ENCODE peak calls at places on chromosomes 3 and 15, in five cellular contexts. R, V, D, W and G are unnamed samples.

GRCh38 chr3:130894873-130895330 is 1.0 kb downstream of the ATP2C1 start:
- DNase-seq in D (no peak), R (peak), V (no peak), W (peak), G (no peak)

GRCh38 chr15:101067660-101068522 is 148.7 kb downstream of the LRRK1 start:
- DNase-seq in R (no peak), W (no peak), D (no peak), V (no peak), G (no peak)

GRCh38 chr3:138916824-138917223 is 30.1 kb downstream of the FOXL2 start:
- DNase-seq in V (no peak), D (peak), W (no peak), R (no peak), G (peak)

GRCh38 chr3:51282931-51283330 is 102.2 kb upstream of the MANF start:
- DNase-seq in R (no peak), D (no peak), W (peak), V (no peak), G (no peak)

GRCh38 chr15:92521624-92522008 is 127.9 kb downstream of the ST8SIA2 start:
- DNase-seq in V (peak), W (peak), R (peak), D (peak), G (peak)

GRCh38 chr15:70337292-70338186 is 239.8 kb upstream of the TLE3 start:
- DNase-seq in R (no peak), W (no peak), V (no peak), D (no peak), G (no peak)

GRCh38 chr15:101252836-101253235 is 988 bp upstream of the CHSY1 start:
- DNase-seq in R (no peak), W (peak), D (no peak), V (no peak), G (no peak)

GRCh38 chr3:71132995-71133730 is 450.4 kb downstream of the FOXP1 start:
- DNase-seq in R (no peak), D (no peak), V (no peak), W (no peak), G (no peak)

GRCh38 chr15:62999178-62999577 is 43.4 kb upstream of the TPM1 start:
- DNase-seq in V (no peak), R (no peak), W (no peak), D (no peak), G (no peak)

GRCh38 chr3:53149006-53149690 is 11.9 kb upstream of the PRKCD start:
- DNase-seq in R (no peak), V (no peak), W (no peak), D (no peak), G (no peak)

GRCh38 chr3:184360834-184361531 is 422 bp downstream of the CLCN2 start:
- DNase-seq in V (no peak), W (no peak), D (peak), R (no peak), G (no peak)

GRCh38 chr3:191065183-191065805 is 133.7 kb upstream of the OSTN start:
- DNase-seq in R (no peak), W (peak), D (no peak), V (no peak), G (no peak)

GRCh38 chr15:29143909-29144308 is 125.7 kb downstream of the NSMCE3 start:
- DNase-seq in V (no peak), R (no peak), W (peak), D (no peak), G (no peak)

GRCh38 chr3:138317687-138318086 is 12.0 kb downstream of the NME9 start:
- DNase-seq in W (no peak), R (no peak), D (no peak), V (no peak), G (no peak)

GRCh38 chr3:119311191-119311925 is 17.2 kb downstream of the ARHGAP31 start:
- DNase-seq in R (no peak), D (no peak), W (peak), V (no peak), G (no peak)

GRCh38 chr3:29280675-29281264 is at the start of gene RBMS3:
- DNase-seq in R (peak), V (peak), D (peak), W (peak), G (peak)

GRCh38 chr3:80556728-80557127 is 788.9 kb upstream of the ROBO1 start:
- DNase-seq in V (no peak), D (no peak), W (peak), R (no peak), G (no peak)

GRCh38 chr15:88610756-88611231 is 10.3 kb upstream of the AEN start:
- DNase-seq in R (peak), D (no peak), V (no peak), W (no peak), G (no peak)

GRCh38 chr3:129001101-129001816 is at the start of gene EFCC1:
- DNase-seq in V (peak), D (no peak), R (peak), W (peak), G (no peak)

GRCh38 chr3:125602752-125603649 is 7.7 kb upstream of the OSBPL11 start:
- DNase-seq in D (no peak), R (no peak), W (peak), V (no peak), G (no peak)

GRCh38 chr3:98778383-98778782 is 15.2 kb downstream of the ST3GAL6 start:
- DNase-seq in R (no peak), D (no peak), W (peak), V (no peak), G (no peak)

GRCh38 chr3:137105277-137105977 is 147.6 kb downstream of the IL20RB start:
- DNase-seq in R (peak), D (no peak), W (peak), V (no peak), G (no peak)
- H3K4me3 ChIP-seq in R (peak), D (no peak), W (no peak), V (no peak), G (no peak)

GRCh38 chr15:98667521-98668179 is 19.3 kb downstream of the IGF1R start:
- DNase-seq in R (no peak), D (no peak), V (no peak), W (no peak), G (no peak)
- H3K4me3 ChIP-seq in R (no peak), D (no peak), V (no peak), W (no peak), G (no peak)

GRCh38 chr3:160403028-160403545 is 3.6 kb downstream of the SMC4 start:
- DNase-seq in W (peak), D (no peak), R (no peak), V (no peak), G (no peak)
- H3K4me3 ChIP-seq in W (peak), D (no peak), R (peak), V (peak), G (peak)

DNA sequence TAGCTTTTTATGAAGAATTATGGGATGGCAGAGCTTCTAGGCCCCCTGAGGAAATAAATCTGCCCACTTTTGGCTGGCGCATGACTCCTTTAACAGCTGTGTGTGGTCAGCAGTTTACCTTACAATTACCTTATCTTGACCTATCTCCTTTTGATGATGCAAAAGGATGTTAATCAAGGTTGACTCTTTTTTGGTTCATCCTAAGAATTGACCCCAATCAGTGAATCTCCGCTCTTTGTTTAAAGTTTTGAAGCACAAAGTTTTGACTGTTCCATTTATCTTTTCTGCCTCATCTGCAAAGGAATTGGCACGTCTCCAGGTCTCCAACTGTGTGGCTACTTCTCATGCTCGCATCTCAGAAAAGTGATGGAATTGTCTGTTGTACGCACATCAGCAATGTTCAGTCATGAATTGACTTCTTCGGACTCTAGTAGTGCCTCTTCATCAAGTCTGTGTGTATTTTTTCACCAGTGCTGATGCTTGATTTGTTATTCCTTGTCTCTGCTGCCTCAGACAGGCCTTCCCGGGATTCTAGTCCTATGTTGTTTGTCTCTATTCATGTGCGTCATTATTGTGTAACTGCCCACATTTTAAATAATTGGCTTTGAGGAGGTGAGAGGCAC is 196.2 kb upstream of the CFAP20DC start:
- DNase-seq in V (no peak), D (no peak), R (no peak), W (peak), G (no peak)
- H3K4me3 ChIP-seq in V (no peak), D (no peak), R (no peak), W (no peak), G (no peak)

GRCh38 chr15:78950906-78951840 is 6.3 kb upstream of the CTSH start:
- DNase-seq in V (no peak), R (no peak), W (peak), D (no peak), G (no peak)
- H3K4me3 ChIP-seq in V (no peak), R (no peak), W (no peak), D (no peak), G (no peak)

GRCh38 chr15:67768592-67768991 is 56.7 kb upstream of the SKOR1 start:
- DNase-seq in D (no peak), V (no peak), W (no peak), R (no peak), G (no peak)

GRCh38 chr15:67769468-67770097 is 55.7 kb upstream of the SKOR1 start:
- DNase-seq in R (no peak), D (no peak), V (no peak), W (no peak), G (no peak)

GRCh38 chr15:67770098-67770628 is 55.1 kb upstream of the SKOR1 start:
- DNase-seq in D (no peak), V (no peak), R (no peak), W (no peak), G (no peak)

GRCh38 chr15:67765706-67766105 is 59.6 kb upstream of the SKOR1 start:
- DNase-seq in V (no peak), D (no peak), W (no peak), R (no peak), G (no peak)

GRCh38 chr15:67766963-67767362 is 58.3 kb upstream of the SKOR1 start:
- DNase-seq in W (no peak), D (no peak), V (no peak), R (no peak), G (no peak)
- H3K4me3 ChIP-seq in W (no peak), D (no peak), V (no peak), R (no peak), G (no peak)

DNA sequence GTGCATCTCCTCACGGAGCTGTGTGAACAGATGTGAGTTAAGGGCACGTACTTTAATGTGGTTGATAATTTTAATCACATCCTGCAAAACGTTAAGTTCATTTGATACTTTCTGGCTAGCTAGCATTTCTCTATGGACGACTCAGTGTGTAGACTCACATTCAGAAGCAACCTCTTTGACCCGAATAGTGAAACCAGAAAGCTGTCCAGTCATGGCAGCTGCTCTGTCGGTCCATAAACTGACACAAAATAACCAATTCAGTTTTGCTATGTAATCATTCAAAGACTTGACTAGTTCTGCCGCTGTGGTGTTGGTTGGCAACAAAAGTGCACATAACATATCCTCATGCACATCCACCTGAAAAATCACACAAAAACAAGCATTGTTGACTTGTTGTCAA is 3.7 kb upstream of the GFM1 start:
- DNase-seq in V (no peak), D (no peak), R (no peak), W (no peak), G (no peak)
- H3K4me3 ChIP-seq in V (no peak), D (no peak), R (no peak), W (no peak), G (no peak)

GRCh38 chr15:98296653-98297052 is 336.1 kb downstream of the ARRDC4 start:
- DNase-seq in R (no peak), D (no peak), W (no peak), V (no peak), G (no peak)

GRCh38 chr15:98289747-98290146 is 329.2 kb downstream of the ARRDC4 start:
- DNase-seq in R (no peak), W (no peak), V (no peak), D (no peak), G (no peak)

GRCh38 chr15:98288091-98288590 is 327.6 kb downstream of the ARRDC4 start:
- DNase-seq in D (no peak), W (no peak), R (no peak), V (no peak), G (no peak)

GRCh38 chr15:98294126-98294525 is 333.6 kb downstream of the ARRDC4 start:
- DNase-seq in R (no peak), D (no peak), V (no peak), W (no peak), G (no peak)

DNA sequence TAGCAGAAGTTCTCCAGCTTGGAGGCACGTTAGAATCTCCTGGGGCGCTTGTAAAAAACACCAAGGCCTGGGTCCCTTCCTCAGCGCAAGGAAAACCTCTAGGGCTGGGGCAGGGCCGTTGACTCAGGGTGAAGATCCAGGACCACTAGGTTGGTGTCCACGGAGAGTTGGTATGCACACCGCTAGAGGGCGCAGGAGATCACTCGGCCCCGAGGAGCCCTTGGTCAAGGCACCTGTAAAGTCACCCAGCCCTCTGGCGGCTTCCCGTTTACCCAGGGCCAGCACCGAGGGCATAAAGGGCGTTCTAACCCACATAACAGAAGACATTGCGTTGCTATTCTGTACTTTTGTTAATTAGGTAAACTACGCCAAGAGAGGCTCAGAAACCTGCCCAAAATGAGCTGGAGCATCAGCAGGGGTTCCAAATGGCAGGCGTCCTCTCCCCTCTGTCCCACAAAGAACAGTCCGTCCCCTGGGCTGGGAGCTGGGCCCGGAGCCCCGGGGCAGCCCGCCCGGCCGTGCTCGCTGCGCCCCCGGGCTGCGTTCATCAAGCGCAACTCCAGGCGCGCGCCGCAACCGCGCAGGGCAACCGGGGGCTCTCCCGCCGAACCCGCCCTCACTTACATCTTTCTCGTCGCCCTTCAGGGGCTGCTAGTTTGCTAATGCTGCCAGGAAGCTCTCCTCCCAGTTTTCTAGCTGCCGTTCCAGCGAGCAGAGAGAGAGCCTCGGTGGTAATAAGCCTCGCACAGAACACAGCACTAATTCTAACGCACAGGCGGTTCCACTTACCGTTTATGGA is 332.1 kb downstream of the ARRDC4 start:
- DNase-seq in V (peak), D (peak), R (peak), W (peak), G (peak)
- H3K4me3 ChIP-seq in V (no peak), D (no peak), R (no peak), W (no peak), G (no peak)

GRCh38 chr3:161975201-161975600 is 478.6 kb downstream of the OTOL1 start:
- DNase-seq in R (no peak), V (no peak), D (no peak), W (no peak), G (no peak)

GRCh38 chr3:161977063-161977462 is 480.5 kb downstream of the OTOL1 start:
- DNase-seq in W (peak), V (no peak), D (no peak), R (no peak), G (no peak)

GRCh38 chr3:161977850-161978249 is 481.2 kb downstream of the OTOL1 start:
- DNase-seq in W (no peak), D (no peak), R (no peak), V (no peak), G (no peak)
- H3K4me3 ChIP-seq in W (no peak), D (no peak), R (no peak), V (no peak), G (no peak)